ENCODE peak calls at places on chromosomes 13 and 19, in eight cellular contexts. P is GM23248; N is heart right ventricle; S is CD8-positive, alpha-beta T cell; Q is esophagus muscularis mucosa; I is psoas muscle; E is mesendoderm; U is astrocyte. D is an unnamed sample. For H3K4me1, the result is how much of the 10 kb centered on the place peaks cover.

GRCh38 chr19:8261881-8262280 is 46.3 kb downstream of the CD320 start:
- DNase-seq in P (no peak), N (no peak), S (no peak), Q (no peak), I (peak), E (no peak), U (no peak), D (no peak)

GRCh38 chr19:33419763-33420080 is 46.2 kb downstream of the CEBPG start:
- DNase-seq in P (no peak), N (no peak), S (no peak), Q (no peak), I (no peak), E (peak), U (no peak), D (no peak)

GRCh38 chr19:42122691-42123607 is 9.3 kb downstream of the POU2F2 start:
- DNase-seq in P (no peak), N (no peak), S (peak), Q (no peak), I (peak), E (no peak), U (no peak), D (no peak)

GRCh38 chr19:5341448-5341820 is 822 bp upstream of the PTPRS start:
- DNase-seq in P (no peak), N (no peak), S (no peak), Q (no peak), I (no peak), E (no peak), U (no peak), D (no peak)

GRCh38 chr19:12749938-12750521 is 1.6 kb upstream of the BEST2 start:
- DNase-seq in P (peak), N (no peak), S (no peak), Q (no peak), I (no peak), E (no peak), U (peak), D (no peak)

GRCh38 chr19:6276447-6276846 is 3.3 kb downstream of the MLLT1 start:
- DNase-seq in P (peak), N (peak), S (no peak), Q (peak), I (peak), E (peak), U (peak), D (peak)

GRCh38 chr13:98839826-98840769 is 87.6 kb upstream of the SLC15A1 start:
- DNase-seq in P (peak), N (peak), S (no peak), Q (no peak), I (peak), E (peak), U (peak), D (peak)

GRCh38 chr19:41321600-41322270 is 11.8 kb downstream of the CCDC97 start:
- DNase-seq in P (peak), N (no peak), S (no peak), Q (no peak), I (peak), E (peak), U (peak), D (no peak)

GRCh38 chr13:44447783-44448182 is 74.2 kb downstream of the SERP2 start:
- DNase-seq in P (no peak), N (no peak), S (no peak), Q (no peak), I (no peak), E (no peak), U (no peak), D (no peak)

GRCh38 chr13:46598140-46598819 is 45.3 kb downstream of the LRCH1 start:
- DNase-seq in P (no peak), N (no peak), S (no peak), Q (no peak), I (no peak), E (no peak), U (no peak), D (no peak)

GRCh38 chr13:31234729-31235128 is 35.0 kb downstream of the B3GLCT start:
- DNase-seq in P (peak), N (no peak), S (no peak), Q (no peak), I (no peak), E (peak), U (no peak), D (no peak)

GRCh38 chr19:30686252-30686762 is 314.1 kb downstream of the ZNF536 start:
- DNase-seq in P (peak), N (no peak), S (no peak), Q (no peak), I (no peak), E (no peak), U (peak), D (no peak)

GRCh38 chr13:113094410-113094800 is 11.2 kb upstream of the F7 start:
- DNase-seq in P (no peak), N (no peak), S (no peak), Q (no peak), I (peak), E (no peak), U (no peak), D (no peak)

GRCh38 chr19:35044317-35045117 is 3.0 kb downstream of the HPN start:
- DNase-seq in P (peak), N (peak), S (peak), Q (no peak), I (peak), E (peak), U (no peak), D (peak)

GRCh38 chr13:71493189-71493588 is 373.8 kb downstream of the DACH1 start:
- DNase-seq in P (no peak), N (no peak), S (no peak), Q (no peak), I (no peak), E (no peak), U (no peak), D (no peak)

GRCh38 chr13:97429681-97430081 is 4.3 kb upstream of the RAP2A start:
- DNase-seq in P (peak), N (no peak), S (no peak), Q (no peak), I (no peak), E (no peak), U (peak), D (no peak)

GRCh38 chr19:2691951-2692350 is 10.5 kb downstream of the GNG7 start:
- DNase-seq in P (no peak), N (no peak), S (no peak), Q (no peak), I (no peak), E (no peak), U (no peak), D (no peak)

GRCh38 chr13:74070065-74070464 is 64.1 kb downstream of the KLF12 start:
- DNase-seq in P (no peak), N (no peak), S (peak), Q (no peak), I (no peak), E (no peak), U (no peak), D (no peak)

GRCh38 chr13:74073231-74073630 is 61.0 kb downstream of the KLF12 start:
- DNase-seq in P (no peak), N (no peak), S (no peak), Q (no peak), I (no peak), E (no peak), U (no peak), D (no peak)

GRCh38 chr13:74067818-74068217 is 66.4 kb downstream of the KLF12 start:
- DNase-seq in P (no peak), N (no peak), S (no peak), Q (no peak), I (no peak), E (no peak), U (peak), D (no peak)

GRCh38 chr13:74068471-74068870 is 65.7 kb downstream of the KLF12 start:
- DNase-seq in P (no peak), N (no peak), S (peak), Q (no peak), I (no peak), E (no peak), U (no peak), D (no peak)

DNA sequence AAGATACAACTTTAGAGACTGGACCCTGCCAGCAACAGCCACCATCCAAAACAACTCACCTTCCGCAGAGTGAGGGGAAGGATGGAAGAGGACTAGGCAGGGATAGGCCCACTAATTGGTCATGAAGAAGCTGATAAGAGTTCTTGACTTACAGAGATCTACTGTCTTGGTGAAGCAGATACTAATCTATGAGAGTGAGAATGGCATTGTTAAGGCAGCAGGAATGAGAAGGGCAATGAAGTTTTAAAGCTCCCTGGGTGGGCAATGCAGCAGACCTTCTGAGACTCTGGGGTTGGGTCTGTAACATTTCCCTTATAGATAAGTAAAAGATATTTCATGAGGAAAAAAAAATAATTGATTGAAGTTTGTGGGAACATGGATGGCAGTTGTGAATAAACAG is 63.7 kb downstream of the KLF12 start:
- DNase-seq in P (no peak), N (no peak), S (no peak), Q (no peak), I (no peak), E (peak), U (no peak), D (no peak)
- H3K4me3 ChIP-seq in P (no peak), N (no peak), S (peak), Q (no peak), I (no peak), E (no peak), U (no peak), D (no peak)

GRCh38 chr13:106858910-106859309 is 291.0 kb upstream of the ARGLU1 start:
- DNase-seq in P (no peak), N (no peak), S (no peak), Q (no peak), I (no peak), E (peak), U (no peak), D (no peak)

DNA sequence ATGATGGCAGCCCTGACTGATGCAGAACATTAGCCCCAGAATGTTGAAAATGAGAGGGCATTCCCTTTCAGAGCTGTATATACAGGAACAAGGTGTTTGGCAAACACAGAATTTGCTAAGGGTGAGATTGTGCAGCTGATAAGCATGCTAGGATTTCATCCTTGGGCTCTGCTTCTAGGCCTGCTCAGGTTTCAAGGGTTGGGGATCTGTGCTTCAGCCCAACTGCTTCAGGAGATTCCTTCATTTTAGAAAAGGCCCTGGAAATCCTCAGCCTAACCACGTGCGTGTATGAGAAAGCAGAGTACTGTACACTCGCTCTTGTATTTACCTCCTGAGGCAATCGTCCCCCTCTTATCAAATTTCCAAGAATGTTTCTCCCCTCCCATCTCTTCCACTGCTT is 291.6 kb upstream of the ARGLU1 start:
- DNase-seq in P (no peak), N (no peak), S (no peak), Q (no peak), I (no peak), E (peak), U (no peak), D (no peak)
- H3K27ac ChIP-seq in P (no peak), N (no peak), S (no peak), Q (no peak), I (no peak), E (peak), U (no peak), D (no peak)

GRCh38 chr13:114111577-114111976 is 20.8 kb downstream of the RASA3 start:
- DNase-seq in P (peak), N (no peak), S (peak), Q (no peak), I (peak), E (no peak), U (no peak), D (no peak)
- H3K4me1 ChIP-seq in P (under half), N (under half), S (half or more), Q (half or more), I (half or more), E (under half), U (half or more), D (under half)

GRCh38 chr13:33743438-33744368 is 74.2 kb upstream of the RFC3 start:
- DNase-seq in P (no peak), N (no peak), S (no peak), Q (no peak), I (no peak), E (peak), U (no peak), D (no peak)
- H3K4me3 ChIP-seq in P (no peak), N (no peak), S (no peak), Q (no peak), I (no peak), E (no peak), U (no peak), D (no peak)

DNA sequence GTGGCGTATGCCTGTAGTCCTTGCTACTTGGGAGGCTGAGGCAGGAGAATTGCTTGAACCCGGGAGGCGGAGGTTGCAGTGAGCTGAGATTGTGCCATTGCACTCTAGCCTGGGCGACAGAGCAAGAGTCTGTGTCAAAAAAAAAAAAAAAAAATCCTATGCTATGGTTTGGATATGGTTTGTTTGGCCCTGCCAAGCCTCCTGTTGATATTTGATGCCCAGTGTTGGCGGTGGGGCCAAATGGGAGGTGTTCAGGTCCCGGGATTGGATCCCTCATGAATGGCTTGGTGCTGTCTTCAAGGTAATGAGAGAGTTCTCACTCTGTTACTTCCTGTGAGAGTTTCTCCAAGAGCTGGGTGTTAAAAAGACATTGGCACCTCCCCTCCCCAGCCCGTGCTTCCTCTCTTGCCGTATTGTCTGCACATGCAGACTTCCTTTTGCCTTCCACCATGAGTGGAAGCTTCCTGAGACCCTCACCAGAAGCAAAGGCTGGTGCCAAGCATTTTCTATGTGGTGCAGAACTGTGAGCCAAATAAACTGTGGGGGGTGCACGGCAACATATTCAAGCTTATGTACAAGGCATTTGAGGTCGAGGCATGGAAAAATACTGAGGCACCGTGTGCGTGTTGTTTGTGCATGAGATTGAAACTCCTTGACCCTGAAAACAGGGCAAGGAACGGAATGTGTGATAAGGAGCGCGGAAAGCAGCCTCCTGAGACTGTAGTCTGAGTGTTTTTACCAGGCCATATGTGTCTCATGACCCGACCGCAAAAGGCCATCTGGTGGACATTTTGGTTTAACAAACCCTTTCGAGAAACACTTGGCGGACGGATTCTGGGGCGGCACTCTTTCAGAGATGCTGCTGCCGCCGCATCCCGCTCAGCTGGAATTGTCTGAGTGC is 7.3 kb downstream of the SIGLEC9 start:
- DNase-seq in P (peak), N (peak), S (no peak), Q (no peak), I (no peak), E (peak), U (no peak), D (peak)
- H3K27ac ChIP-seq in P (no peak), N (peak), S (no peak), Q (no peak), I (no peak), E (no peak), U (no peak), D (peak)

DNA sequence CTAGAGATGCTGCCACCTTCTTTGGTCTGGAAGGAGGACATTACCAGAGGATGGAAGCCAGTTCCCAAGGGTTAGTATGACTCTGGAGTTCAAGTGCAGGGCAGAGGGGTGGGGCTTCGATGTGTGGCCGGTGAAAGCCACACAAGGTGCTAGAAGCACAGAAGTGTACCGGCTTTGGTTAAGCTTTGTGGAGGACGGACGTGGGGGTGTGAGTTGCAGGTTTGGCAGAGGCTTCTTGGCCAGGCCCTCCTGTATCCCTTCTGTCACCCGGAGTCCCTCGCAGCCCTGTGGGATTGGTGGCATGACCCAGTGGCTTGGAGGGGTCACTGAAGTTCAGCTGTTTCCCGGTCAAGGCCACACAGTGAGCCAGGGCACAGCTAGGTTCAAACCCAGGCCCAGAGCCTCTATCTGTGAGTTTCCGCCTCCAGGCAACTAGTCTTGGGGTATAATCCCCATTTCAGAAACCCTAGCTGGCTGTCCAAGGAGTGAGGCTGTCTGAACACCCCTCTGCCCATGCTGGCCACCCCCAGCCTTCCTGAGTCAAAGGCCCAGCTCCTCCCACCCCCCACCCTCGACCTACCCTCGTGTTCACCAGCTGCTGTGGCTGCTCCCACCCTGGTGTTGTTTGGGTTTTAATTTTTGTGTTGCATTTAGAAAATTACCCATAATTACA is 4.6 kb upstream of the SSBP4 start:
- DNase-seq in P (peak), N (no peak), S (no peak), Q (no peak), I (peak), E (no peak), U (no peak), D (no peak)
- H3K4me1 ChIP-seq in P (under half), N (under half), S (half or more), Q (half or more), I (under half), E (under half), U (under half), D (under half)